ENCODE peak calls at places on chromosome 3, in six cellular contexts. M is SHP77 treated with DMSO at 0.1 percent for 48 hours; H is left ventricle myocardium superior; U is CD8-positive, alpha-beta T cell; G is stimulated activated CD8-positive, alpha-beta memory T cell treated with anti-CD3 and anti-CD28 coated beads, Interleukin-2, amount 100 ng/mL, for 1 hour; C is heart right ventricle. N is an unnamed sample.

GRCh38 chr3:99878005-99878404 is 60.3 kb downstream of the CMSS1 start:
- DNase-seq in M (no peak), H (no peak), U (no peak), G (no peak), C (no peak), N (no peak)

GRCh38 chr3:13012228-13012691 is 61.0 kb downstream of the IQSEC1 start:
- DNase-seq in M (peak), H (peak), U (peak), G (no peak), C (peak), N (peak)

GRCh38 chr3:107962946-107963345 is 127.9 kb downstream of the CD47 start:
- DNase-seq in M (no peak), H (no peak), U (no peak), G (no peak), C (no peak), N (no peak)

GRCh38 chr3:138399766-138400165 is 34.6 kb upstream of the ESYT3 start:
- DNase-seq in M (peak), H (no peak), U (no peak), G (no peak), C (no peak), N (no peak)

GRCh38 chr3:12973827-12974226 is 99.4 kb downstream of the IQSEC1 start:
- DNase-seq in M (no peak), H (no peak), U (no peak), G (no peak), C (no peak), N (no peak)

GRCh38 chr3:169945313-169945712 is 21.3 kb upstream of the SEC62 start:
- DNase-seq in M (no peak), H (peak), U (peak), G (no peak), C (no peak), N (peak)

GRCh38 chr3:189897406-189897805 is 223.3 kb downstream of the P3H2 start:
- DNase-seq in M (no peak), H (no peak), U (no peak), G (no peak), C (no peak), N (no peak)

GRCh38 chr3:137163241-137163916 is 205.6 kb downstream of the IL20RB start:
- DNase-seq in M (no peak), H (peak), U (no peak), G (no peak), C (peak), N (no peak)

GRCh38 chr3:49271047-49271446 is 6.0 kb downstream of the C3orf62 start:
- DNase-seq in M (no peak), H (no peak), U (no peak), G (no peak), C (no peak), N (no peak)

GRCh38 chr3:186960327-186960726 is 30.0 kb downstream of the ST6GAL1 start:
- DNase-seq in M (no peak), H (no peak), U (no peak), G (no peak), C (no peak), N (no peak)

GRCh38 chr3:51637941-51638471 is 33.0 kb upstream of the TEX264 start:
- DNase-seq in M (peak), H (no peak), U (peak), G (no peak), C (no peak), N (no peak)